ENCODE peak calls at places on chromosome 22, in nine cellular contexts. X, I, Y, G, T, C, D, Q and P are unnamed samples.

GRCh38 chr22:29509298-29509697 is 29.3 kb downstream of the NEFH start:
- DNase-seq in X (no peak), I (no peak), Y (no peak), G (no peak), T (no peak), C (no peak), D (no peak), Q (no peak), P (no peak)

GRCh38 chr22:17997456-17997855 is 26.9 kb downstream of the MICAL3 start:
- DNase-seq in X (no peak), I (no peak), Y (no peak), G (peak; percentile 22), T (peak; percentile 28), C (peak; percentile 53), D (no peak), Q (no peak), P (no peak)

GRCh38 chr22:48953103-48953720 is 874.5 kb downstream of the BRD1 start:
- DNase-seq in X (no peak), I (no peak), Y (no peak), G (no peak), T (no peak), C (no peak), D (no peak), Q (no peak), P (no peak)

GRCh38 chr22:32623943-32624342 is 149.3 kb downstream of the FBXO7 start:
- DNase-seq in X (no peak), I (peak; percentile 44), Y (peak; percentile 92), G (peak; percentile 91), T (peak; percentile 82), C (peak; percentile 13), D (no peak), Q (no peak), P (peak; percentile 74)

GRCh38 chr22:48574776-48575566 is 1252.7 kb downstream of the BRD1 start:
- DNase-seq in X (no peak), I (peak; percentile 19), Y (peak; percentile 32), G (no peak), T (no peak), C (no peak), D (peak; percentile 91), Q (no peak), P (no peak)

GRCh38 chr22:44271010-44271500 is 41.7 kb downstream of the SHISAL1 start:
- DNase-seq in X (no peak), I (no peak), Y (no peak), G (no peak), T (no peak), C (no peak), D (peak; percentile 25), Q (no peak), P (no peak)

GRCh38 chr22:21760640-21761039 is 25.0 kb upstream of the YPEL1 start:
- DNase-seq in X (no peak), I (no peak), Y (no peak), G (peak; percentile 78), T (peak; percentile 76), C (peak; percentile 21), D (no peak), Q (no peak), P (peak; percentile 65)

GRCh38 chr22:42786606-42787356 is 66.1 kb upstream of the A4GALT start:
- DNase-seq in X (no peak), I (no peak), Y (no peak), G (no peak), T (no peak), C (no peak), D (peak; percentile 47), Q (no peak), P (no peak)

GRCh38 chr22:27798526-27799333 is 2.8 kb downstream of the MN1 start:
- DNase-seq in X (no peak), I (peak; percentile 36), Y (no peak), G (no peak), T (no peak), C (no peak), D (peak; percentile 83), Q (no peak), P (no peak)

GRCh38 chr22:27799334-27800249 is 2.0 kb downstream of the MN1 start:
- DNase-seq in X (peak; percentile 30), I (peak; percentile 57), Y (no peak), G (no peak), T (no peak), C (peak; percentile 48), D (peak; percentile 82), Q (no peak), P (no peak)

GRCh38 chr22:27796829-27797792 is 4.4 kb downstream of the MN1 start:
- DNase-seq in X (no peak), I (no peak), Y (no peak), G (no peak), T (no peak), C (no peak), D (peak; percentile 73), Q (no peak), P (no peak)

GRCh38 chr22:27796118-27796517 is 5.4 kb downstream of the MN1 start:
- DNase-seq in X (no peak), I (no peak), Y (no peak), G (no peak), T (no peak), C (peak; percentile 34), D (no peak), Q (no peak), P (no peak)

DNA sequence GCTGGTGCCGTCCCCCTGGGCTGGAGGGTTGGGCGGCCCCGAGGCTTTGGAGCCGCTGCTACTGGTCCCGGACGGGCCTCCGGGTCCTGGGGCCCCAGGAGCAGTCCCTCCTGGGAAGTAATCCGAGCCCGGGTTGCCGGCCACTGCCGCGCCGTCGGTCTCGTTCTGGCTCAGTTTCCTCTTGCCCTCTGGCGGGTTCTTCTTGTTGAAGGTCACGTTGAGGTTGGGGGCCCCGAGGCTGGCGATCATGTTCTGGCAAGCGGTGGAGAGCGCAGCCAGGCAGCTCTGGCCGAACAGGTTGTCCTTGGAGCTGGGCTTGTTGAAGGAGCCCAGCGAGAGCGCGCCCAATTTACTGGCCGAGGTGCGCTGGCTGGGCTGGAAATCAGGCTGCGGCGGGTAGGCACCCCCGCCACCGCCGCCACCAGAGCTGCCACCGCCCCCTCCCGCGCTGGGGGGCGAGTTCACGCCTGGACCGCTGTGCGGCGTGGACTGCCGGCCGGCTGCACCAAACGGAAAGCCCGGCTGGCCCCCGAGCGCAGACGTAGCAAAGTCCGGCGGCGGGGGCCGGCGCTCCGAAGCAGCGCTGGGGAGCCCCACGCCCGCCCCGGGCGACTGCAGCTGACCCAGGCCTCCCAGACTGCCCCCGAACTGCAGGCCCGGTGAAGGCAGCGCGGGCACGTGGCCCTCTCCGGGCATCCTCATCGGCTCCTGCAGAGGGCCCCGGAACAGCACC is 3.6 kb downstream of the MN1 start:
- DNase-seq in X (no peak), I (no peak), Y (no peak), G (no peak), T (no peak), C (no peak), D (peak; percentile 79), Q (no peak), P (no peak)
- H3K4me3 ChIP-seq in X (no peak overlapping the region), I (peak overlapping the region; percentile 85), Y (peak overlapping the region; percentile 17), G (no peak overlapping the region), T (peak overlapping the region; percentile 9), C (peak overlapping the region; percentile 18), D (no peak overlapping the region), Q (no peak overlapping the region), P (no peak overlapping the region)

GRCh38 chr22:46971776-46972150 is 209.3 kb downstream of the TBC1D22A start:
- DNase-seq in X (no peak), I (no peak), Y (no peak), G (no peak), T (no peak), C (no peak), D (no peak), Q (no peak), P (no peak)

GRCh38 chr22:46969491-46969890 is 207.0 kb downstream of the TBC1D22A start:
- DNase-seq in X (no peak), I (no peak), Y (no peak), G (no peak), T (no peak), C (no peak), D (no peak), Q (no peak), P (no peak)

GRCh38 chr22:46969961-46970360 is 207.5 kb downstream of the TBC1D22A start:
- DNase-seq in X (no peak), I (no peak), Y (no peak), G (no peak), T (no peak), C (no peak), D (no peak), Q (no peak), P (no peak)

GRCh38 chr22:46971141-46971775 is 208.8 kb downstream of the TBC1D22A start:
- DNase-seq in X (no peak), I (peak; percentile 56), Y (no peak), G (no peak), T (peak; percentile 37), C (no peak), D (peak; percentile 51), Q (no peak), P (no peak)

GRCh38 chr22:46970411-46971123 is 208.1 kb downstream of the TBC1D22A start:
- DNase-seq in X (no peak), I (no peak), Y (no peak), G (no peak), T (no peak), C (no peak), D (peak; percentile 42), Q (no peak), P (no peak)
- TF ChIP-seq CTCF in X (no peak), I (no peak), Y (no peak), G (no peak), T (no peak), C (no peak), D (no peak), Q (no peak), P (no peak)

GRCh38 chr22:24400726-24401596 is 26.4 kb upstream of the ADORA2A start:
- DNase-seq in X (no peak), I (no peak), Y (no peak), G (peak; percentile 57), T (no peak), C (no peak), D (no peak), Q (no peak), P (no peak)

GRCh38 chr22:24404561-24405275 is 22.7 kb upstream of the ADORA2A start:
- DNase-seq in X (no peak), I (no peak), Y (no peak), G (no peak), T (no peak), C (no peak), D (peak; percentile 26), Q (no peak), P (no peak)

GRCh38 chr22:24402460-24403192 is 24.8 kb upstream of the ADORA2A start:
- DNase-seq in X (peak; percentile 69), I (peak; percentile 49), Y (peak; percentile 83), G (peak; percentile 94), T (peak; percentile 91), C (peak; percentile 92), D (no peak), Q (no peak), P (peak; percentile 90)

GRCh38 chr22:24400037-24400725 is 27.2 kb upstream of the ADORA2A start:
- DNase-seq in X (no peak), I (no peak), Y (no peak), G (no peak), T (no peak), C (no peak), D (no peak), Q (no peak), P (no peak)

GRCh38 chr22:24401824-24402434 is 25.5 kb upstream of the ADORA2A start:
- DNase-seq in X (peak; percentile 20), I (no peak), Y (no peak), G (no peak), T (no peak), C (no peak), D (no peak), Q (no peak), P (no peak)
- H3K4me3 ChIP-seq in X (peak overlapping the region; percentile 25), I (peak overlapping the region; percentile 14), Y (no peak overlapping the region), G (no peak overlapping the region), T (no peak overlapping the region), C (no peak overlapping the region), D (no peak overlapping the region), Q (no peak overlapping the region), P (no peak overlapping the region)

GRCh38 chr22:19876314-19876940 is 21.8 kb upstream of the GNB1L start:
- DNase-seq in X (no peak), I (no peak), Y (no peak), G (no peak), T (no peak), C (no peak), D (peak; percentile 42), Q (no peak), P (no peak)
- TF ChIP-seq CTCF in X (no peak), I (no peak), Y (no peak), G (no peak), T (no peak), C (no peak), D (no peak), Q (no peak), P (no peak)